ENCODE peak calls at places on chromosomes 5 and 9, in six cellular contexts. F is fibroblast of lung, E is PC-3, J is GM23248, T is GM23338, D is endothelial cell of umbilical vein. W is an unnamed sample.

GRCh38 chr5:57676228-57677098 is 193.9 kb upstream of the ACTBL2 start:
- DNase-seq in F (peak; percentile 60), T (no peak), J (no peak), E (peak; percentile 3), D (peak; percentile 54), W (no peak)

GRCh38 chr5:141534492-141535213 is 45.8 kb downstream of the PCDHGC5 start:
- DNase-seq in D (no peak), T (no peak), J (no peak), F (no peak), E (no peak), W (no peak)

GRCh38 chr5:95163079-95163478 is 121.8 kb downstream of the MCTP1 start:
- DNase-seq in F (no peak), T (no peak), J (no peak), E (no peak), D (no peak), W (no peak)

GRCh38 chr5:1729641-1730486 is 69.8 kb downstream of the MRPL36 start:
- DNase-seq in J (no peak), E (no peak), D (no peak), T (no peak), F (no peak), W (no peak)

GRCh38 chr5:45038366-45038987 is 229.7 kb downstream of the MRPS30 start:
- DNase-seq in E (peak; percentile 71), J (peak; percentile 48), T (peak; percentile 84), D (peak; percentile 48), F (peak; percentile 25), W (peak; percentile 65)

GRCh38 chr9:14399736-14400657 is 86.1 kb upstream of the NFIB start:
- DNase-seq in D (no peak), T (no peak), E (no peak), F (peak; percentile 71), J (no peak), W (no peak)

GRCh38 chr9:73684601-73685000 is 532.9 kb downstream of the ANXA1 start:
- DNase-seq in T (no peak), D (no peak), F (no peak), E (peak; percentile 74), J (peak; percentile 19), W (peak; percentile 8)

GRCh38 chr5:134114886-134115805 is 665 bp downstream of the TCF7 start:
- DNase-seq in E (no peak), F (no peak), T (peak; percentile 91), D (no peak), J (peak; percentile 35), W (peak; percentile 88)

GRCh38 chr5:19608434-19608833 is 379.6 kb downstream of the CDH18 start:
- DNase-seq in D (no peak), F (peak; percentile 34), T (peak; percentile 24), J (no peak), E (peak; percentile 58), W (peak; percentile 10)

GRCh38 chr5:6766558-6767191 is 53.4 kb downstream of the TENT4A start:
- DNase-seq in T (no peak), J (peak; percentile 78), F (peak; percentile 22), E (peak; percentile 100), D (peak; percentile 77), W (peak; percentile 12)

GRCh38 chr5:102651466-102651865 is 103.6 kb upstream of the PAM start:
- DNase-seq in D (no peak), F (no peak), E (peak; percentile 83), J (peak; percentile 25), T (no peak), W (no peak)

GRCh38 chr9:112380102-112380581 is at the start of gene HSDL2:
- DNase-seq in T (peak; percentile 19), D (no peak), J (peak; percentile 78), E (peak; percentile 30), F (peak; percentile 57), W (no peak)
- H3K79me2 ChIP-seq in T (peaks cover 20% of the 10 kb centered on the region), D (peaks cover 16% of the 10 kb centered on the region), J (peaks cover 70% of the 10 kb centered on the region), E (peaks cover 65% of the 10 kb centered on the region), F (peaks cover 28% of the 10 kb centered on the region), W (no peaks in the 10 kb centered on the region)

GRCh38 chr9:4465910-4466309 is 24.4 kb upstream of the SLC1A1 start:
- DNase-seq in J (no peak), E (no peak), T (no peak), D (no peak), F (no peak), W (no peak)

GRCh38 chr9:4461434-4461833 is 28.8 kb upstream of the SLC1A1 start:
- DNase-seq in D (no peak), T (no peak), E (no peak), J (no peak), F (no peak), W (no peak)

GRCh38 chr9:4463824-4464223 is 26.4 kb upstream of the SLC1A1 start:
- DNase-seq in T (no peak), D (no peak), J (peak; percentile 32), E (no peak), F (no peak), W (no peak)

GRCh38 chr9:4464911-4465513 is 25.3 kb upstream of the SLC1A1 start:
- DNase-seq in T (no peak), E (no peak), D (no peak), J (peak; percentile 4), F (no peak), W (no peak)
- H3K4me2 ChIP-seq in T (no peak overlapping the region), E (no peak overlapping the region), D (no peak overlapping the region), J (no peak overlapping the region), F (no peak overlapping the region), W (no peak overlapping the region)

GRCh38 chr5:54081415-54081814 is 229.0 kb downstream of the ARL15 start:
- DNase-seq in E (no peak), F (no peak), D (no peak), J (no peak), T (no peak), W (no peak)
- H3K79me2 ChIP-seq in E (no peaks in the 10 kb centered on the region), F (no peaks in the 10 kb centered on the region), D (no peaks in the 10 kb centered on the region), J (no peaks in the 10 kb centered on the region), T (no peaks in the 10 kb centered on the region), W (no peaks in the 10 kb centered on the region)

GRCh38 chr9:421896-422295 is 207.2 kb downstream of the DOCK8 start:
- DNase-seq in F (no peak), D (no peak), E (no peak), J (no peak), T (no peak), W (no peak)

GRCh38 chr9:426976-427375 is 212.3 kb downstream of the DOCK8 start:
- DNase-seq in J (no peak), E (peak; percentile 36), T (peak; percentile 47), F (no peak), D (no peak), W (peak; percentile 45)

DNA sequence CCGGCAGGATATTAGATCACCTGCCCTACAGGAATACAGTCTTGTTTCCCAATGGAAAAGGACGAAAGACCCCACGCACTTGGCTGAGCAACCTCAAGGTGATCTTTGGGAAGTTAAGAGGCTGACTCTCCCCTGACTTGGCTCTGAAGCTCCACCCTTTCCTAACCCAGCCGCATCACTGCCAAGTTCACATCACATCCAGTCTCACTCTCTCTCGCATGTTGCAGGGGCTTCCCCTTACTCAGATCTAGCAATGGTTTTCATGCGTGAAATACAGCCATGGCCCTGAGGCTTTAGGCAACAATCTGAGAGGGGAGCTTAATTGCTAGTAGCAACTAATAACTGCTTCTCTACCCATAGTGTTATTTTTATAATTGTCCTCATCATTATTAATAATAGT is 211.6 kb downstream of the DOCK8 start:
- DNase-seq in D (no peak), T (no peak), J (no peak), F (no peak), E (no peak), W (peak; percentile 14)
- H3K4me2 ChIP-seq in D (no peak overlapping the region), T (no peak overlapping the region), J (no peak overlapping the region), F (no peak overlapping the region), E (no peak overlapping the region), W (no peak overlapping the region)

GRCh38 chr9:130732793-130733221 is 39.2 kb downstream of the EXOSC2 start:
- DNase-seq in E (peak; percentile 23), T (no peak), D (peak; percentile 22), J (no peak), F (peak; percentile 29), W (no peak)
- H3K79me2 ChIP-seq in E (peaks cover 52% of the 10 kb centered on the region), T (peaks cover 82% of the 10 kb centered on the region), D (peaks cover 48% of the 10 kb centered on the region), J (peaks cover 91% of the 10 kb centered on the region), F (peaks cover 21% of the 10 kb centered on the region), W (peaks cover 4% of the 10 kb centered on the region)

GRCh38 chr9:34590376-34591090 is 1.0 kb upstream of the CNTFR start:
- DNase-seq in E (no peak), D (peak; percentile 19), J (no peak), F (no peak), T (peak; percentile 66), W (no peak)
- H3K4me2 ChIP-seq in E (no peak overlapping the region), D (no peak overlapping the region), J (no peak overlapping the region), F (no peak overlapping the region), T (peak overlapping the region; percentile 94), W (peak overlapping the region; percentile 84)

GRCh38 chr9:93475856-93476255 is 22.5 kb upstream of the FAM120AOS start:
- DNase-seq in J (no peak), F (no peak), D (peak; percentile 25), T (no peak), E (no peak), W (no peak)
- H3K79me2 ChIP-seq in J (peaks cover 100% of the 10 kb centered on the region), F (peaks cover 37% of the 10 kb centered on the region), D (peaks cover 82% of the 10 kb centered on the region), T (peaks cover 92% of the 10 kb centered on the region), E (peaks cover 88% of the 10 kb centered on the region), W (peaks cover 22% of the 10 kb centered on the region)

W was measured in mesendoderm.